ENCODE peak calls at places on chromosomes 5 and 9, in nine cellular contexts. E is Peyer's patch, Y is A549, W is HepG2, X is transverse colon, O is HCT116, L is endothelial cell of umbilical vein, U is gastrocnemius medialis, T is vagina. A is an unnamed sample.

GRCh38 chr5:134995850-134996402 is 28.2 kb downstream of the CATSPER3 start:
- DNase-seq in T (no peak), Y (no peak), W (no peak), O (no peak), E (no peak), L (no peak), U (no peak), X (no peak), A (no peak)

GRCh38 chr5:79938468-79938867 is 52.6 kb downstream of the MTX3 start:
- DNase-seq in Y (no peak), O (no peak), W (no peak), T (no peak), E (no peak), L (no peak), X (no peak), U (no peak), A (no peak)

GRCh38 chr9:125418404-125418803 is 156.8 kb downstream of the GAPVD1 start:
- DNase-seq in T (no peak), O (no peak), U (no peak), Y (no peak), X (no peak), L (no peak), E (no peak), W (no peak), A (no peak)

GRCh38 chr5:83125560-83125959 is 48.2 kb downstream of the XRCC4 start:
- DNase-seq in X (no peak), T (no peak), L (no peak), W (peak), O (no peak), Y (peak), U (no peak), E (no peak), A (no peak)

GRCh38 chr9:126805546-126806262 is 864 bp downstream of the ZBTB43 start:
- DNase-seq in U (peak), E (peak), T (no peak), W (peak), Y (peak), X (peak), O (peak), L (peak), A (no peak)

GRCh38 chr5:71974622-71975021 is 132.7 kb upstream of the MAP1B start:
- DNase-seq in L (no peak), Y (peak), X (no peak), O (no peak), U (no peak), T (no peak), W (no peak), E (no peak), A (no peak)

GRCh38 chr5:146048994-146049703 is 56.2 kb downstream of the PLAC8L1 start:
- DNase-seq in L (peak), O (peak), E (peak), T (no peak), Y (peak), W (peak), X (peak), U (no peak), A (peak)

GRCh38 chr9:13429271-13429670 is 149.8 kb upstream of the MPDZ start:
- DNase-seq in X (no peak), Y (no peak), O (no peak), L (no peak), U (no peak), T (no peak), E (no peak), W (no peak), A (no peak)

GRCh38 chr5:22372376-22372775 is 480.8 kb downstream of the CDH12 start:
- DNase-seq in X (no peak), T (no peak), E (no peak), W (no peak), O (no peak), Y (no peak), L (no peak), U (no peak), A (no peak)

GRCh38 chr9:76415154-76415553 is 20.9 kb upstream of the RFK start:
- DNase-seq in Y (no peak), U (no peak), W (no peak), X (no peak), T (no peak), E (no peak), O (no peak), L (no peak), A (no peak)

GRCh38 chr5:55546991-55547390 is 12.2 kb upstream of the PLPP1 start:
- DNase-seq in T (no peak), Y (no peak), E (no peak), W (peak), L (no peak), O (no peak), X (peak), U (no peak), A (no peak)

GRCh38 chr5:89967806-89968444 is 441.6 kb downstream of the CETN3 start:
- DNase-seq in X (no peak), U (no peak), E (no peak), L (no peak), T (no peak), O (no peak), W (no peak), Y (no peak), A (no peak)

GRCh38 chr5:175861337-175862130 is 9.8 kb upstream of the CPLX2 start:
- DNase-seq in L (no peak), W (peak), Y (peak), X (no peak), E (no peak), O (peak), U (no peak), T (no peak), A (no peak)
- H3K27ac ChIP-seq in L (no peak), W (peak), Y (peak), X (no peak), E (no peak), O (peak), U (no peak), T (no peak), A (no peak)

DNA sequence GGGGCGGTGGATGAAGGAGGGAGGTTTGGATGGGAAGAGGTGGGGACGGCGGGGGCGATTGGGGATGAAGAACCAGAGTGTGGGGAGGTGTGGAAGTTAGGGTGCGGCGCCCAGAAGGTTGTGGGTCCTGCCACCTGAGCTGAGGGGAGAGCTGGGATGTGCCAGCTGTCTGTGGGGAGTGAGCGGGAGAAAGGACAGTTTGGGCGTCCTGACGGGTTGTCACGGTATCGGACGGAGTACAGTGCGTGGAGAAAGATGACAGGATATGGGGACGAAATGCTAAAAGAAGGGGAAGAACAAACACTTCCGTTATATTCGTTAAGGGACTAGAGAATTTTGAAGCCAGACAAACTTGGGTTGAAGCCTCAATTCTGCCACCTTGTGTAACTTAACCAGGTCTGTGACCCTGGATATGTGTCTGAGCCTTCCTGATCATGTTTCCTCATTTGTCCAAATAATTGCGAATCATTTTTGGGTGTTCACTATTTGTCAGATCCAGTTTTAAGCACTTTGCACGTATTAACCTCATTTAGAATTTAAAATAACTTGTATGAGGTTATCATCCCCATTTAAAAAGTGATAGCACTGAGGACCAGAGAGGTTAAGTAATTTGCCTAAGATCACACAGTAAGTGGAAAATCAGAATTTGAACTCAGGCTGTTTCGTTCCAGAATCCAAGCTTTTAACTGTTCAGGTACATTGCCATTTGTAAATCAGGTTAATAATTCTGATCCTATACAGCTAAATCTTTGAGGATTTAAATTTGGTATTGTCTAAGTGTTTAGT is 689 bp downstream of the CNTRL start:
- DNase-seq in T (no peak), X (no peak), Y (no peak), E (no peak), W (no peak), L (no peak), O (no peak), U (no peak), A (no peak)
- TF ChIP-seq POLR2A in T (no peak), X (no peak), Y (no peak), E (no peak), W (no peak), L (no peak), O (no peak), U (no peak), A (no peak)

DNA sequence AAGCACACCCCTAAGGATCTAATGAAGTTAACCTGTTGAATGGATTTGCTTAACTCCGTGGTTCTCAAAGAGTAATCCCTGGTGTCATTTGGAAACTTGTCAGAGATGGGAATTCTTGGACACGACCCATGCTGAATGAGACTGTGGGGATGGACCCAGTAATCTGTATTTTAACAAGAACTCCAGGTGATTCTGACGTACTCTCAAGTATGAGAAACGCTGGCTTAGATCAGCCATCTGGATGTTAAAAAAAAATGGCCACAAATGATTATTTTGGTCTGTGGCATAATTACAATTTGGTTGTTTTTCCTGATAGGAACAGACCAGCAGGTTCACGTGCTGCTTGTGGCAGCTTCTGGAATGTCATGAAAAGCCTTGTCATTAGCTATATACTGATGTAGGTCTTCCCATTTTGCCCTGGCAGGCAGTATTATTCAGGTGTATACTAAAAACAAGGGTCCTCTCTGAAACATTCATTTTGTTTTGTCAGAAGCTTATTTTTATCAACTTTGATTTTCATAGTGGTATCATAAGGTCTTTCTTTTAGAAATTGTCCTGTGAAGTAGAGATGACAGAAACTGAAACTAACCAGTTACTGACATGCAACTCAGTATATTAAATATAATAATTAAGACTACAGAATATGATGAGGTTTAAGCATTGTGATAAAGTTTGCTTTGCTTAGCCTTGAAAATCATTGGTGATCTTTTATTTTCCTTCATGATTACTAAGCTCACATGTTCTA is 15.4 kb downstream of the CPEB4 start:
- DNase-seq in E (no peak), T (no peak), L (no peak), W (no peak), U (no peak), Y (no peak), O (no peak), X (no peak), A (no peak)
- H3K4me3 ChIP-seq in E (no peak), T (no peak), L (no peak), W (no peak), U (no peak), Y (no peak), O (no peak), X (no peak), A (no peak)

DNA sequence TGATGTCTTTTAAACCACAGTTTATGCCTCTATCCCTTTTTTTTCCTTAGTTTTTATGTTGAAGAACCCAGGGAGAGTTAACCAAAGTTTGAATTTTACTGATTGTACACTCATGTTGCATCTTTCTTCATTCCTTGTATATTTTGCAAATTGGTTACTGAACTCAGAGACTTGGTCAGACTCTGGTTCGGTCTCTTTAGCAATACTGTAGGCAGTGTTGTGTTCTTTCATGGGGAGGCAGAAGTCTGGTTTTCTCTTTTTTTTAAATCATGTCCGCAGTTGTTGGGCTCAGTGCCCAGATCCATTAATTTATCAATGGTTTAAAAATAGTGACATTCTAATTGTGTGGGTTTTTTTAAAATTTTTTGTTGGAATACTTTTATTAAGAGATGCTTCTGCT is 23.4 kb downstream of the UBE2R2 start:
- DNase-seq in X (no peak), O (no peak), U (no peak), L (peak), E (no peak), T (no peak), W (no peak), Y (no peak), A (no peak)
- H3K27ac ChIP-seq in X (no peak), O (no peak), U (no peak), L (no peak), E (no peak), T (no peak), W (no peak), Y (no peak), A (no peak)

GRCh38 chr5:141618030-141618803 is 583 bp downstream of the DIAPH1 start:
- DNase-seq in U (peak), O (peak), T (no peak), E (peak), L (peak), Y (peak), X (peak), W (peak), A (peak)

GRCh38 chr5:141615991-141616715 is 2.6 kb downstream of the DIAPH1 start:
- DNase-seq in L (no peak), W (no peak), E (no peak), X (no peak), T (no peak), Y (no peak), O (no peak), U (no peak), A (no peak)

GRCh38 chr5:141617682-141618029 is 1.1 kb downstream of the DIAPH1 start:
- DNase-seq in X (no peak), U (no peak), E (no peak), O (no peak), W (no peak), T (no peak), L (no peak), Y (no peak), A (no peak)

GRCh38 chr5:141617128-141617527 is 1.7 kb downstream of the DIAPH1 start:
- DNase-seq in T (no peak), W (no peak), E (no peak), L (no peak), O (no peak), X (no peak), Y (no peak), U (no peak), A (no peak)

GRCh38 chr5:141618804-141619554 is at the start of gene DIAPH1:
- DNase-seq in Y (peak), E (peak), L (peak), O (peak), U (peak), W (peak), X (peak), T (no peak), A (peak)
- TF ChIP-seq POLR2A in Y (peak), E (peak), L (peak), O (peak), U (peak), W (peak), X (peak), T (peak), A (peak)

GRCh38 chr5:160418561-160419457 is at the start of gene SLU7:
- DNase-seq in X (peak), L (peak), U (peak), W (peak), Y (peak), T (no peak), E (peak), O (peak), A (peak)

GRCh38 chr5:160420331-160420610 is 1.4 kb upstream of the PTTG1 start:
- DNase-seq in U (no peak), Y (no peak), L (no peak), T (no peak), X (no peak), E (no peak), O (no peak), W (no peak), A (no peak)

GRCh38 chr5:160419458-160420330 is 813 bp upstream of the SLU7 start:
- DNase-seq in Y (no peak), E (no peak), L (no peak), O (no peak), U (no peak), W (no peak), T (no peak), X (no peak), A (no peak)

GRCh38 chr5:160421625-160422258 is at the start of gene PTTG1:
- DNase-seq in W (peak), O (peak), U (peak), T (no peak), X (peak), Y (peak), L (peak), E (peak), A (peak)

GRCh38 chr5:160423025-160423554 is 1.4 kb downstream of the PTTG1 start:
- DNase-seq in X (no peak), L (no peak), Y (no peak), O (no peak), E (no peak), W (no peak), U (no peak), T (no peak), A (peak)
- H3K4me3 ChIP-seq in X (no peak), L (peak), Y (peak), O (no peak), E (no peak), W (peak), U (no peak), T (no peak), A (no peak)